ENCODE peak calls at places on chromosomes 4 and X, in five cellular contexts. One of them, this sample, is unnamed.

GRCh38 chrX:70096052-70096451 is 33.8 kb downstream of the OTUD6A start:
- DNase-seq in astrocyte: no peak
- DNase-seq in stomach: no peak
- DNase-seq in tibial artery: no peak
- DNase-seq in HepG2: peak
- DNase-seq in this sample: no peak

GRCh38 chr4:89306486-89307184 is 965 bp downstream of the GPRIN3 start:
- DNase-seq in stomach: no peak
- DNase-seq in tibial artery: no peak
- DNase-seq in HepG2: no peak
- DNase-seq in astrocyte: no peak
- DNase-seq in this sample: no peak

GRCh38 chr4:38560763-38561558 is 103.0 kb upstream of the KLF3 start:
- DNase-seq in tibial artery: no peak
- DNase-seq in HepG2: no peak
- DNase-seq in astrocyte: no peak
- DNase-seq in stomach: no peak
- DNase-seq in this sample: no peak

GRCh38 chr4:1378559-1379231 is 27.5 kb downstream of the NKX1-1 start:
- DNase-seq in HepG2: no peak
- DNase-seq in astrocyte: no peak
- DNase-seq in tibial artery: no peak
- DNase-seq in stomach: no peak
- DNase-seq in this sample: no peak

GRCh38 chrX:53284684-53285447 is 3.5 kb upstream of the IQSEC2 start:
- DNase-seq in stomach: peak
- DNase-seq in HepG2: peak
- DNase-seq in astrocyte: no peak
- DNase-seq in tibial artery: peak
- DNase-seq in this sample: no peak

GRCh38 chr4:42280327-42281095 is 116.8 kb upstream of the SHISA3 start:
- DNase-seq in tibial artery: no peak
- DNase-seq in stomach: no peak
- DNase-seq in astrocyte: no peak
- DNase-seq in HepG2: no peak
- DNase-seq in this sample: no peak

GRCh38 chrX:74779175-74779574 is 146.1 kb downstream of the NEXMIF start:
- DNase-seq in stomach: no peak
- DNase-seq in astrocyte: no peak
- DNase-seq in tibial artery: no peak
- DNase-seq in HepG2: no peak
- DNase-seq in this sample: no peak

GRCh38 chrX:39759526-39760224 is 338.1 kb downstream of the BCOR start:
- DNase-seq in HepG2: no peak
- DNase-seq in astrocyte: peak
- DNase-seq in stomach: peak
- DNase-seq in tibial artery: no peak
- DNase-seq in this sample: no peak

GRCh38 chr4:8920289-8920965 is 48.8 kb upstream of the HMX1 start:
- DNase-seq in tibial artery: peak
- DNase-seq in HepG2: no peak
- DNase-seq in stomach: no peak
- DNase-seq in astrocyte: no peak
- DNase-seq in this sample: no peak

GRCh38 chr4:61762722-61763627 is 562.8 kb downstream of the ADGRL3 start:
- DNase-seq in tibial artery: no peak
- DNase-seq in astrocyte: no peak
- DNase-seq in HepG2: no peak
- DNase-seq in stomach: no peak
- DNase-seq in this sample: no peak

GRCh38 chr4:61760820-61761219 is 560.7 kb downstream of the ADGRL3 start:
- DNase-seq in astrocyte: no peak
- DNase-seq in HepG2: no peak
- DNase-seq in tibial artery: no peak
- DNase-seq in stomach: no peak
- DNase-seq in this sample: no peak

DNA sequence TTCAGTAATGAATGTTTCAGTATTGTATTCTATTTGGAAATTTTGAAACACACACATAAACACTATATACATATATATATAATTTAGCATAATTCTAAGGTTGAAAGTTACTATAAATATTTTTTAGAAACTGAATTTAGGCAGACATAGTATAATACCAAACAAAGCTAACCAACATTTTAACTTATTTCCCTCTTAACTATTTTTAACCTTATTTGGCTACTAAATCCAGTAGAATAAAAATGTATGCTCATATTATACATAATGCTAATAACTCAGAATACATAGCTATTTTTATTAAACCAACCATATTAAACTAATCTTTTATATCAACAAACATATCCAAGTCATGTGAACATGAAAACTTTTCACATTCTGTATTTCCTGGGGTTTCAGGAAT is 563.6 kb downstream of the ADGRL3 start:
- DNase-seq in HepG2: no peak
- DNase-seq in astrocyte: no peak
- DNase-seq in stomach: no peak
- DNase-seq in tibial artery: no peak
- DNase-seq in this sample: no peak
- H3K4me3 ChIP-seq in HepG2: no peak
- H3K4me3 ChIP-seq in astrocyte: no peak
- H3K4me3 ChIP-seq in stomach: no peak
- H3K4me3 ChIP-seq in tibial artery: no peak
- H3K4me3 ChIP-seq in this sample: no peak

GRCh38 chrX:335758-336155 is 17.2 kb upstream of the GTPBP6 start:
- DNase-seq in HepG2: no peak
- DNase-seq in tibial artery: no peak
- DNase-seq in stomach: no peak
- DNase-seq in astrocyte: no peak
- DNase-seq in this sample: no peak

GRCh38 chrX:334971-335757 is 16.6 kb upstream of the GTPBP6 start:
- DNase-seq in astrocyte: no peak
- DNase-seq in HepG2: no peak
- DNase-seq in stomach: no peak
- DNase-seq in tibial artery: no peak
- DNase-seq in this sample: no peak

GRCh38 chrX:332916-333610 is 14.5 kb upstream of the GTPBP6 start:
- DNase-seq in astrocyte: no peak
- DNase-seq in tibial artery: no peak
- DNase-seq in stomach: no peak
- DNase-seq in HepG2: no peak
- DNase-seq in this sample: no peak

GRCh38 chrX:333611-334311 is 15.2 kb upstream of the GTPBP6 start:
- DNase-seq in stomach: no peak
- DNase-seq in HepG2: no peak
- DNase-seq in tibial artery: no peak
- DNase-seq in astrocyte: no peak
- DNase-seq in this sample: no peak

GRCh38 chrX:334331-334891 is 15.8 kb upstream of the GTPBP6 start:
- DNase-seq in HepG2: no peak
- DNase-seq in stomach: no peak
- DNase-seq in astrocyte: no peak
- DNase-seq in tibial artery: no peak
- DNase-seq in this sample: no peak
- TF ChIP-seq CTCF in HepG2: no peak
- TF ChIP-seq CTCF in stomach: no peak
- TF ChIP-seq CTCF in astrocyte: no peak
- TF ChIP-seq CTCF in tibial artery: no peak
- TF ChIP-seq CTCF in this sample: no peak

DNA sequence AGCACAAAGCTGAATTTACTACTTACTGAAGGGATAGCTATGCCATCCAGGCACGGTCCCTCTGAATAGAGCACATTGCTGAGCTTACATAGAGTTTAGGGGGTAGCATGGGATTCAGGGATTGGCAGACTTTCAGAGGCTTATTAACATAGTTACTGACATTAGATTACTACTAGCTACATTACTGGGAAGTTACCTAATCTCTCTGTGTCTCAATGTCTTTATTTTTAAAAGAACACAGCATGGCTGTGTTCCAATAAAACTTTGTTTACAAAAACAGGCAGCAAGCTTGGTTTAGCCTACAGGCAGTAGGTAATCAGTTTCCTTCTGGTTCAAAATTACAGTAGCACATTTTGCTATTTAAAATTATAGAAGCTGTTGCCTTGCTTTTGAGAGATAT is 7.0 kb downstream of the KLHL8 start:
- DNase-seq in astrocyte: no peak
- DNase-seq in HepG2: no peak
- DNase-seq in tibial artery: no peak
- DNase-seq in stomach: no peak
- DNase-seq in this sample: peak
- H3K4me3 ChIP-seq in astrocyte: no peak
- H3K4me3 ChIP-seq in HepG2: no peak
- H3K4me3 ChIP-seq in tibial artery: no peak
- H3K4me3 ChIP-seq in stomach: no peak
- H3K4me3 ChIP-seq in this sample: no peak

DNA sequence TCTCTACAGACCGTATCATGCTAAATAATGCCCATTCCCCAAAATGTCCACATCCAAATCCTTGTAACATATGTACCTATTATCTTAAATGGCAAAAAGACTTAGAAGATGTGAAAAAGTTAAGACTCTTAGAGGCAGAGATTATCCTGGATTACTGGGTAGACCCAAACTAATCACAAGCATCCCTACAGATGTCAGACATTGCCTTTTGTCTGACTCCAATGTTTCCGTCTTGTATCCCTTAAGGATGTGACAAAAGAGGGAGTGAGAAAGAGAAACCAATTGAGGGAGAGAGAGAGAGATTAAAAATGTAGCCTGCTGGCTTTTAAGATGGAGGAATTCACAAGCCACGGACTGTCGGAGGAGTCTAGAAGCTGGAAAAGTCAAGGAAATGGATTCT is 401.9 kb upstream of the FSTL5 start:
- DNase-seq in stomach: no peak
- DNase-seq in HepG2: no peak
- DNase-seq in astrocyte: no peak
- DNase-seq in tibial artery: no peak
- DNase-seq in this sample: no peak
- TF ChIP-seq CTCF in stomach: no peak
- TF ChIP-seq CTCF in HepG2: no peak
- TF ChIP-seq CTCF in astrocyte: no peak
- TF ChIP-seq CTCF in tibial artery: no peak
- TF ChIP-seq CTCF in this sample: no peak

GRCh38 chr4:13903061-13903460 is 275.5 kb upstream of the BOD1L1 start:
- DNase-seq in tibial artery: no peak
- DNase-seq in astrocyte: no peak
- DNase-seq in stomach: no peak
- DNase-seq in HepG2: no peak
- DNase-seq in this sample: no peak

GRCh38 chr4:13903851-13904340 is 276.4 kb upstream of the BOD1L1 start:
- DNase-seq in stomach: no peak
- DNase-seq in HepG2: no peak
- DNase-seq in astrocyte: no peak
- DNase-seq in tibial artery: no peak
- DNase-seq in this sample: no peak

GRCh38 chr4:13907255-13907751 is 279.8 kb upstream of the BOD1L1 start:
- DNase-seq in tibial artery: no peak
- DNase-seq in HepG2: peak
- DNase-seq in astrocyte: peak
- DNase-seq in stomach: no peak
- DNase-seq in this sample: peak

GRCh38 chr4:13906727-13907126 is 279.2 kb upstream of the BOD1L1 start:
- DNase-seq in HepG2: no peak
- DNase-seq in stomach: no peak
- DNase-seq in astrocyte: no peak
- DNase-seq in tibial artery: no peak
- DNase-seq in this sample: no peak

DNA sequence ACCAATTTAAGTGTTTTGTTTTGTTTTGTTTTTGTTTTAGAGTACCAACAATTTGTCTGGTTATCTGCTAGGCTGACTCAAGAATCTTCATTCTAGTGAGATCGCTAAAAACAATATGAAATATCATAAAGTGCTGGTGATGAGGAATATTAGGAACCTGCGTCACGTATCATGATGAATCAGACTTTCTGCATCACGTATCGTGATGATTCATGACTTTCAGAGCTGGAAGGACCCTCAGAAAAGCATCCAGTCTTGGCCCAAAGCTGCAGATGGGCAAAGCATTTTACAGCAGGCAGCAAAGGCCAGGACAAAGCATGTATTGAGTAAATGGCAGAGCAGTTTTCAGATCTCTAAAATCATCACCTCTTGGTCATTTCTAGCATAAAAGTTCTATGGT is 278.0 kb upstream of the BOD1L1 start:
- DNase-seq in tibial artery: no peak
- DNase-seq in HepG2: no peak
- DNase-seq in stomach: no peak
- DNase-seq in astrocyte: peak
- DNase-seq in this sample: peak
- H3K4me3 ChIP-seq in tibial artery: no peak
- H3K4me3 ChIP-seq in HepG2: no peak
- H3K4me3 ChIP-seq in stomach: no peak
- H3K4me3 ChIP-seq in astrocyte: no peak
- H3K4me3 ChIP-seq in this sample: no peak

GRCh38 chrX:111360839-111361238 is 51.2 kb downstream of the DCX start:
- DNase-seq in stomach: no peak
- DNase-seq in HepG2: no peak
- DNase-seq in tibial artery: no peak
- DNase-seq in astrocyte: no peak
- DNase-seq in this sample: no peak
- TF ChIP-seq CTCF in stomach: no peak
- TF ChIP-seq CTCF in HepG2: no peak
- TF ChIP-seq CTCF in tibial artery: no peak
- TF ChIP-seq CTCF in astrocyte: no peak
- TF ChIP-seq CTCF in this sample: no peak

This sample was measured in retinal pigment epithelial cell.